ENCODE peak calls at places on chromosomes 4 and X, in seven cellular contexts. D is GM12878, K is HCT116, R is HepG2, T is SK-N-SH, B is H1, X is K562. G is an unnamed sample.

GRCh38 chr4:74659576-74660411 is 134.5 kb downstream of the BTC start:
- DNase-seq in K (peak; percentile 100), D (no peak), B (no peak), R (peak; percentile 92), T (no peak), X (peak; percentile 82), G (peak; percentile 65)

GRCh38 chrX:12372111-12372510 is 233.8 kb downstream of the FRMPD4 start:
- DNase-seq in K (no peak), T (no peak), R (no peak), B (no peak), D (no peak), X (no peak), G (no peak)

GRCh38 chr4:932713-933070 is 432 bp downstream of the TMEM175 start:
- DNase-seq in T (peak; percentile 61), K (no peak), X (peak; percentile 66), D (no peak), R (peak; percentile 32), B (no peak), G (peak; percentile 8)

GRCh38 chrX:68878977-68879376 is 50.2 kb downstream of the EFNB1 start:
- DNase-seq in K (no peak), B (no peak), D (no peak), R (no peak), X (no peak), T (no peak), G (no peak)

GRCh38 chrX:38561951-38562719 is 793 bp downstream of the TSPAN7 start:
- DNase-seq in B (peak; percentile 51), K (no peak), D (no peak), R (peak; percentile 3), X (no peak), T (peak; percentile 54), G (no peak)

GRCh38 chr4:85929926-85930325 is 429.9 kb downstream of the MAPK10 start:
- DNase-seq in X (no peak), D (no peak), B (peak; percentile 64), K (no peak), T (no peak), R (peak; percentile 7), G (no peak)

GRCh38 chr4:28481565-28481964 is 1620.9 kb downstream of the STIM2 start:
- DNase-seq in X (no peak), T (no peak), B (no peak), K (no peak), D (no peak), R (no peak), G (peak; percentile 71)

GRCh38 chr4:147057631-147057980 is 111.9 kb upstream of the TTC29 start:
- DNase-seq in T (no peak), K (no peak), X (no peak), D (no peak), B (no peak), R (no peak), G (no peak)

GRCh38 chr4:187814737-187815465 is 180.7 kb upstream of the ZFP42 start:
- DNase-seq in K (no peak), R (no peak), X (peak; percentile 43), D (no peak), T (no peak), B (no peak), G (no peak)

GRCh38 chr4:7402526-7402925 is 32.2 kb downstream of the PSAPL1 start:
- DNase-seq in K (peak; percentile 37), D (no peak), X (no peak), B (peak; percentile 3), R (no peak), T (no peak), G (no peak)

GRCh38 chrX:80808160-80808735 is 1.4 kb downstream of the BRWD3 start:
- DNase-seq in X (peak; percentile 81), B (peak; percentile 64), T (peak; percentile 12), D (peak; percentile 72), K (peak; percentile 64), R (peak; percentile 61), G (peak; percentile 55)

GRCh38 chrX:80816051-80816450 is 6.4 kb upstream of the BRWD3 start:
- DNase-seq in D (no peak), R (no peak), B (no peak), T (no peak), K (no peak), X (no peak), G (no peak)

GRCh38 chrX:80808854-80809493 is 703 bp downstream of the BRWD3 start:
- DNase-seq in D (no peak), B (peak; percentile 46), R (no peak), K (no peak), X (peak; percentile 17), T (peak; percentile 27), G (no peak)

GRCh38 chrX:80810365-80810978 is 795 bp upstream of the BRWD3 start:
- DNase-seq in X (peak; percentile 16), T (no peak), B (no peak), R (no peak), D (no peak), K (no peak), G (no peak)

DNA sequence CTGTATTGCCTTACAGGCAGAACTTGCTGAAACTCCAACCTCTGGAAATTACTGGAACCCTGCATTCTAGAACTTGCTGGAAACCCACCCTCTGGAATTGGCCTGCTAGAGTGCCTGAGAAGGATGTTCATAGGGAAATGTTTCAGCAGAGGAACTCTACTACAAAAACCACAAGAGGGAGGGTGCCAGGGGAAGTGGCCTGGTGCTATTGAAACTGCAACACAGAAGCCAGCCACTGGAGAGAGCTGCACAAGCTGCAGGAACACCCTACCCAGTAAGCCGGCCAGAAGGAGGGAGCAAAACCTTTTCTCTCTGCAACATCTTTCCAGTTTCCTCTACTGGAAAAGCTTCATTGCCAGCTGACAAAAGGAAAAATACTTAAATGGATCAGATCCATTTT is 2.5 kb upstream of the BRWD3 start:
- DNase-seq in B (no peak), D (no peak), R (peak; percentile 18), X (peak; percentile 12), T (peak; percentile 8), K (no peak), G (peak; percentile 41)
- TF ChIP-seq JUND in B (no peak), D (no peak), R (no peak), X (no peak), T (no peak), K (no peak), G (no peak)

GRCh38 chrX:106415276-106415895 is 196.4 kb upstream of the RADX start:
- DNase-seq in D (no peak), B (no peak), T (peak; percentile 26), K (peak; percentile 8), R (peak; percentile 5), X (peak; percentile 6), G (no peak)
- TF ChIP-seq JUND in D (no peak), B (no peak), T (no peak), K (no peak), R (no peak), X (no peak), G (no peak)

GRCh38 chrX:104351173-104351769 is 96.5 kb upstream of the ESX1 start:
- DNase-seq in D (no peak), B (no peak), X (no peak), T (no peak), K (peak; percentile 41), R (no peak), G (no peak)
- TF ChIP-seq JUND in D (no peak), B (no peak), X (no peak), T (no peak), K (peak; percentile 43), R (no peak), G (no peak)

GRCh38 chrX:21655901-21656586 is 2.1 kb downstream of the KLHL34 start:
- DNase-seq in K (no peak), T (peak; percentile 15), R (no peak), B (no peak), D (no peak), X (no peak), G (no peak)
- TF ChIP-seq JUND in K (no peak), T (no peak), R (no peak), B (no peak), D (no peak), X (no peak), G (no peak)

GRCh38 chr4:111943796-111944203 is 201.5 kb upstream of the FAM241A start:
- DNase-seq in K (peak; percentile 66), B (peak; percentile 56), T (peak; percentile 5), X (peak; percentile 3), D (no peak), R (peak; percentile 28), G (peak; percentile 72)

GRCh38 chr4:111946789-111947188 is 198.5 kb upstream of the FAM241A start:
- DNase-seq in X (no peak), B (no peak), R (no peak), D (no peak), T (no peak), K (no peak), G (no peak)

GRCh38 chr4:111941957-111942356 is 203.3 kb upstream of the FAM241A start:
- DNase-seq in X (no peak), K (no peak), T (no peak), D (no peak), R (no peak), B (no peak), G (no peak)

DNA sequence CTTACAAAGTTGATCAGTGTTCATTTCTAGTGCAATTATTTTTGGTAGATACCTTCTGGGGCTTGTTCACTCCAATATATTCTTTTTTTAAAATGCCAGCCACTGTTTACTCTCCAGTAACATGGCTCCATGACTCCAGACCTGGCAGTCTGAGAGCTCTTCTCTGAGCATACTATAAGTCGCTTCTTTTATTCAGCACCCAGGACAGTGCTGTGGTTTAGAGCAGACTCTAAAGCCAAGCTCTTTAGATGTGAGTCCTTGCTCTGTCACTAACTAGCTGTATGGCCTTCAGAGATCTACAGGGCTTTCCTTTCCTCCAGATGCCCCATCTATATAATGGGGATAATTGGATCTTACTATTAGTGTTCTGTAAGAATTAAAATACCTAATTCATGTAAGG is 200.2 kb upstream of the FAM241A start:
- DNase-seq in D (no peak), K (no peak), T (no peak), B (no peak), X (no peak), R (no peak), G (no peak)
- TF ChIP-seq JUND in D (no peak), K (no peak), T (no peak), B (no peak), X (no peak), R (no peak), G (no peak)

GRCh38 chrX:34218063-34218462 is 85.9 kb upstream of the FAM47A start:
- DNase-seq in B (no peak), T (no peak), D (no peak), R (no peak), K (no peak), X (no peak), G (no peak)
- TF ChIP-seq JUND in B (no peak), T (no peak), D (no peak), R (no peak), K (no peak), X (no peak), G (no peak)

DNA sequence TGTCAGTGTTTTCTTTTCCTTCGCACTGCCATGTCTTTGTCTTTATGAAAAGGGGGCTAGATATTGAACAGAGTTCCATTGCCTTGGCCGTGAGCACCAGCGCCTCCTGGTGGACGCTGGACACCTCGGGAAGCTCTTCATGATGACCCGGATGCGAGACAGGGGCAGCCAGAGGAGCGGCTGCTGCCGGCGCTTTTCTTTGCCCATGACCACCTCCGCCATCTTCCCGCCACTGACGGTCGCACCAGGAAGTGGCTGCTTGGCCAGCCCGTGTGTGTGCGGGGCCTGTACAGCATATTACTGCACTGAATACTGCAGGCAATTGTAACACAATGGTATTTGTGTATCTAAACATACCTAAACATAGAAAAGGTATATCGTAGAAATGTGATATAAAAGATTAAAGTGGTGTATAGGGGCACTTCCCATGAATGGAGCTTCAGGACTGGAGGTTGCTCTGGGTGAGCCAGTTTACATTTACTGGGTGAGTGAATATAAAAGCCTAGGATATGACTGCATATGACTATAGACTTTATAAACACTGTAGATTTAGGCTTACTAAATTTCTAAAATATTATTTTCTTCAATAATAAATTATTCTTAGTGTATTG is 15.8 kb upstream of the GRIA2 start:
- DNase-seq in X (peak; percentile 63), R (peak; percentile 24), K (peak; percentile 13), T (peak; percentile 30), D (no peak), B (peak; percentile 82), G (no peak)
- TF ChIP-seq JUND in X (no peak), R (no peak), K (no peak), T (no peak), D (no peak), B (no peak), G (no peak)